ENCODE peak calls at places on chromosomes 5 and 9, in ten cellular contexts. X is NCI-H524; W is HFFc6; I is stimulated activated CD4-positive, alpha-beta T cell treated with anti-CD3 and anti-CD28 coated beads, Interleukin-12 subunit alpha, Interleukin-12 subunit beta, amount 100 ng/mL, for 4 hours; R is activated effector memory CD4-positive, alpha-beta T cell treated with anti-CD3 and anti-CD28 coated beads, Interleukin-2, amount 50 U/mL, for 16 hours; C is SW480; B is activated naive CD4-positive, alpha-beta T cell; P is fibroblast of lung; T is stimulated activated CD8-positive, alpha-beta memory T cell treated with anti-CD3 and anti-CD28 coated beads, Interleukin-15, amount 100 ng/mL, for 1 hour; Z is heart left ventricle. D is an unnamed sample.
A peak's percentile ranks its signal among the peaks of the same experiment; 100 is the strongest.

GRCh38 chr5:138654281-138654867 is 79.2 kb upstream of the HSPA9 start:
- DNase-seq in X (peak; percentile 5), W (peak; percentile 35), I (peak; percentile 61), R (peak; percentile 86), C (peak; percentile 95), B (peak; percentile 7), P (peak; percentile 81), T (peak; percentile 23), Z (no peak), D (peak; percentile 50)

GRCh38 chr9:16726023-16726422 is 144.4 kb downstream of the BNC2 start:
- DNase-seq in X (peak; percentile 27), W (peak; percentile 39), I (no peak), R (no peak), C (no peak), B (no peak), P (peak; percentile 61), T (no peak), Z (no peak), D (no peak)

GRCh38 chr5:6570530-6570929 is 62.3 kb downstream of the NSUN2 start:
- DNase-seq in X (no peak), W (no peak), I (no peak), R (peak; percentile 25), C (no peak), B (no peak), P (no peak), T (no peak), Z (no peak), D (no peak)

GRCh38 chr9:126861707-126862460 is 1.4 kb downstream of the ZBTB34 start:
- DNase-seq in X (no peak), W (no peak), I (no peak), R (no peak), C (no peak), B (no peak), P (no peak), T (no peak), Z (no peak), D (peak; percentile 21)

GRCh38 chr5:178432421-178433272 is 157.5 kb downstream of the COL23A1 start:
- DNase-seq in X (no peak), W (no peak), I (no peak), R (no peak), C (no peak), B (no peak), P (no peak), T (no peak), Z (no peak), D (no peak)

GRCh38 chr9:36093384-36093783 is 43.1 kb upstream of the GLIPR2 start:
- DNase-seq in X (no peak), W (no peak), I (no peak), R (no peak), C (no peak), B (no peak), P (no peak), T (no peak), Z (no peak), D (no peak)

GRCh38 chr5:132215329-132215728 is 12.3 kb downstream of the P4HA2 start:
- DNase-seq in X (no peak), W (peak; percentile 97), I (no peak), R (no peak), C (peak; percentile 33), B (no peak), P (peak; percentile 98), T (no peak), Z (peak; percentile 94), D (no peak)

GRCh38 chr5:68173007-68173406 is 42.5 kb upstream of the PIK3R1 start:
- DNase-seq in X (no peak), W (no peak), I (no peak), R (no peak), C (no peak), B (no peak), P (peak; percentile 18), T (no peak), Z (no peak), D (no peak)

GRCh38 chr9:99167120-99167519 is 54.6 kb downstream of the ALG2 start:
- DNase-seq in X (no peak), W (no peak), I (no peak), R (no peak), C (peak; percentile 4), B (no peak), P (no peak), T (no peak), Z (no peak), D (no peak)

GRCh38 chr5:170497311-170498038 is 6.3 kb upstream of the KCNIP1 start:
- DNase-seq in X (no peak), W (no peak), I (no peak), R (no peak), C (no peak), B (no peak), P (peak; percentile 72), T (no peak), Z (no peak), D (no peak)

GRCh38 chr5:176785184-176786145 is 24.9 kb upstream of the UNC5A start:
- DNase-seq in X (peak; percentile 49), W (no peak), I (no peak), R (no peak), C (no peak), B (no peak), P (no peak), T (no peak), Z (no peak), D (no peak)

GRCh38 chr5:119037496-119038215 is 33.2 kb upstream of the DMXL1 start:
- DNase-seq in X (no peak), W (peak; percentile 10), I (no peak), R (no peak), C (no peak), B (no peak), P (peak; percentile 67), T (no peak), Z (no peak), D (no peak)

D was measured in GDM1.